ENCODE peak calls at places on chromosome 6, in ten cellular contexts. B, I, D, F, X, J, O, K, Z and C are unnamed samples.

GRCh38 chr6:13478525-13478962 is 8.9 kb downstream of the GFOD1 start:
- DNase-seq in F (no peak), I (no peak), B (no peak), O (no peak), K (no peak), D (no peak), Z (no peak), X (no peak), J (no peak), C (no peak)

GRCh38 chr6:47721189-47721588 is 22.8 kb downstream of the ADGRF4 start:
- DNase-seq in D (no peak), J (no peak), F (no peak), I (no peak), O (no peak), X (no peak), Z (no peak), K (no peak), B (no peak), C (no peak)

GRCh38 chr6:122726649-122727048 is 52.9 kb upstream of the FABP7 start:
- DNase-seq in X (no peak), Z (no peak), K (peak), D (no peak), J (no peak), I (no peak), O (no peak), B (peak), F (no peak), C (no peak)

GRCh38 chr6:121608270-121608669 is 172.8 kb downstream of the GJA1 start:
- DNase-seq in O (no peak), B (peak), F (no peak), D (peak), I (no peak), K (no peak), X (peak), J (no peak), Z (no peak), C (no peak)

GRCh38 chr6:73854998-73855718 is 159.2 kb downstream of the CD109 start:
- DNase-seq in X (no peak), B (peak), I (no peak), O (no peak), Z (no peak), K (peak), D (peak), F (no peak), J (no peak), C (no peak)

GRCh38 chr6:15441982-15442381 is 196.1 kb downstream of the JARID2 start:
- DNase-seq in I (no peak), B (no peak), X (no peak), J (no peak), F (no peak), D (no peak), Z (no peak), K (no peak), O (no peak), C (no peak)

GRCh38 chr6:7705483-7705882 is 20.4 kb upstream of the BMP6 start:
- DNase-seq in Z (no peak), D (no peak), F (no peak), J (no peak), B (no peak), O (no peak), K (no peak), X (no peak), I (no peak), C (no peak)

GRCh38 chr6:42304313-42304712 is 86.7 kb upstream of the MRPS10 start:
- DNase-seq in F (no peak), I (no peak), Z (no peak), B (no peak), J (no peak), X (no peak), K (no peak), O (no peak), D (no peak), C (no peak)

GRCh38 chr6:157962601-157963084 is 19.0 kb upstream of the SYNJ2 start:
- DNase-seq in D (no peak), J (no peak), F (no peak), K (no peak), Z (no peak), X (no peak), I (no peak), B (peak), O (no peak), C (no peak)

GRCh38 chr6:41286544-41287346 is at the start of gene TREM1:
- DNase-seq in K (no peak), J (peak), I (no peak), D (peak), Z (peak), O (no peak), F (peak), X (no peak), B (peak), C (no peak)

GRCh38 chr6:14454467-14454763 is 336.8 kb downstream of the CD83 start:
- DNase-seq in J (no peak), K (no peak), X (no peak), B (no peak), D (no peak), O (no peak), F (no peak), Z (no peak), I (no peak), C (no peak)

GRCh38 chr6:1614767-1615650 is 5.3 kb downstream of the FOXC1 start:
- DNase-seq in O (no peak), I (no peak), B (no peak), Z (no peak), D (no peak), F (no peak), J (no peak), K (peak), X (no peak), C (peak)

GRCh38 chr6:148466158-148466557 is 123.5 kb downstream of the SASH1 start:
- DNase-seq in F (no peak), D (no peak), B (no peak), K (no peak), O (no peak), I (no peak), Z (no peak), J (no peak), X (no peak), C (no peak)

GRCh38 chr6:169984181-169985120 is 233.0 kb downstream of the ERMARD start:
- DNase-seq in F (peak), B (no peak), J (peak), I (no peak), K (no peak), O (no peak), Z (peak), X (no peak), D (no peak), C (peak)

GRCh38 chr6:34515473-34516387 is 40.4 kb downstream of the SPDEF start:
- DNase-seq in J (peak), F (peak), X (no peak), B (no peak), K (no peak), I (no peak), O (no peak), D (no peak), Z (no peak), C (no peak)

GRCh38 chr6:127980996-127981395 is 80.1 kb upstream of the THEMIS start:
- DNase-seq in D (no peak), J (no peak), K (no peak), F (no peak), B (no peak), O (no peak), Z (no peak), X (no peak), I (no peak), C (no peak)

GRCh38 chr6:111721677-111722219 is 116.1 kb upstream of the TRAF3IP2 start:
- DNase-seq in I (no peak), F (no peak), J (no peak), D (peak), B (peak), K (peak), Z (no peak), X (no peak), O (peak), C (peak)

GRCh38 chr6:137541531-137541930 is 47.3 kb upstream of the OLIG3 start:
- DNase-seq in K (no peak), I (no peak), O (no peak), Z (no peak), X (no peak), D (no peak), B (no peak), F (no peak), J (no peak), C (no peak)

GRCh38 chr6:44831002-44831610 is 443.6 kb downstream of the CDC5L start:
- DNase-seq in K (peak), X (no peak), I (no peak), Z (no peak), B (no peak), F (no peak), D (no peak), O (no peak), J (no peak), C (no peak)

GRCh38 chr6:75331134-75331533 is 46.5 kb upstream of the TMEM30A start:
- DNase-seq in I (no peak), X (no peak), D (peak), J (no peak), B (peak), Z (no peak), K (no peak), F (no peak), O (no peak), C (no peak)

GRCh38 chr6:33264015-33264414 is 7.7 kb downstream of the VPS52 start:
- DNase-seq in B (no peak), D (no peak), J (no peak), K (no peak), Z (no peak), F (no peak), O (no peak), X (no peak), I (no peak), C (no peak)

GRCh38 chr6:56246941-56247653 is at the start of gene COL21A1:
- DNase-seq in O (peak), I (no peak), D (no peak), K (peak), X (no peak), B (no peak), Z (peak), J (peak), F (peak), C (peak)

GRCh38 chr6:148432405-148433195 is 90.0 kb downstream of the SASH1 start:
- DNase-seq in I (no peak), F (no peak), K (no peak), B (no peak), O (no peak), D (no peak), X (no peak), J (no peak), Z (no peak), C (no peak)

GRCh38 chr6:46491789-46492547 is 719 bp upstream of the RCAN2 start:
- DNase-seq in D (no peak), X (no peak), O (peak), J (peak), F (peak), K (peak), Z (no peak), B (peak), I (no peak), C (peak)

GRCh38 chr6:69915346-69915745 is 49.0 kb downstream of the COL19A1 start:
- DNase-seq in X (no peak), F (no peak), D (no peak), K (no peak), Z (no peak), B (no peak), I (no peak), J (no peak), O (no peak), C (no peak)

GRCh38 chr6:43966374-43966658 is 160.9 kb downstream of the MRPL14 start:
- DNase-seq in J (no peak), F (no peak), K (no peak), X (no peak), O (no peak), Z (no peak), B (peak), I (no peak), D (no peak), C (no peak)

DNA sequence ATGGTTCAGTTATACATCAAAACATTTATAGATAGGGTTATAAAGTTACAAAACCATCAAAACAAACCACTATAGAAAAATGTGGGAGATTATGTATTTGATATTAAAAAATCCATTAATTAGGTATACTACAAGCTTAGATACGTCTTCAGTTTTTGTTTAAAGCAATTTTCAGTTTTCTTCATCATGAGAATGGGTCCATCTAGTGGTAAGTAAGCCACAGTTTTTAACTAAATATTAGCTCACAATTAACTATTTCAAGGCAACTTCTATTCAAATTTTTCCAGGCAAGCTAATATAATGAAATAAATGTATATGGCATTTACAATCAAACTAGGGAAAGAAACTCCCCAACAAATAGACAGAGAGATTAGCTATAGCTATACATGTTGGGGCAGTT is 44.4 kb downstream of the RNGTT start:
- DNase-seq in Z (no peak), B (no peak), O (no peak), I (no peak), K (no peak), X (no peak), J (no peak), D (no peak), F (no peak), C (no peak)
- TF ChIP-seq CTCF in Z (no peak), B (peak), O (no peak), I (no peak), K (no peak), X (peak), J (no peak), D (no peak), F (no peak), C (peak)

GRCh38 chr6:159723259-159723658 is 4.0 kb upstream of the WTAP start:
- DNase-seq in X (no peak), J (no peak), B (no peak), F (no peak), O (no peak), I (no peak), K (no peak), D (no peak), Z (no peak), C (no peak)

GRCh38 chr6:159722655-159723054 is 4.7 kb upstream of the WTAP start:
- DNase-seq in X (no peak), F (no peak), J (no peak), B (no peak), D (no peak), O (no peak), K (no peak), I (no peak), Z (no peak), C (no peak)

GRCh38 chr6:159718634-159719033 is 8.7 kb upstream of the WTAP start:
- DNase-seq in X (no peak), Z (no peak), K (no peak), I (no peak), D (no peak), F (no peak), J (no peak), B (no peak), O (no peak), C (no peak)

GRCh38 chr6:159719287-159719686 is 8.0 kb upstream of the WTAP start:
- DNase-seq in J (no peak), K (no peak), Z (no peak), D (no peak), I (no peak), X (no peak), O (no peak), B (no peak), F (no peak), C (no peak)

DNA sequence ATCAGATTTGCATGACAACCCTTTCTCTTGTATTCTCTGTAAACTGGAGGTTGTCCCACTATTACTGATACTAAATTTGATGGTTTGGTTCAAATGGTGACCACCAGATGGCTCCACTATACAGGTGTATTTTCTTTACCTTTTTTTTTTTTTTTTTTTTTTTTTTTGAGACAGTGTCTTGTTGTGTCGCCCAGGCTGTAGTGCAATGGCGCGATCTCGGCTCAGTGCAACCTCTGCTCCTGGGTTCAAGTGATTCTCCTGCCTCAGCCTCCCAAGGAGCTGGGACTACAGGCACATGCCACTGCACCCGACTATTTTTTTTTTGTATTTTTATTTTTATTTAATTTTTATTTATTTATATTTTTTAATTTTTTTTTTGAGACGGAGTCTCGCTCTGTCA is 6.6 kb upstream of the WTAP start:
- DNase-seq in X (no peak), O (no peak), Z (no peak), F (no peak), I (no peak), K (no peak), J (no peak), D (no peak), B (peak), C (no peak)
- TF ChIP-seq CTCF in X (peak), O (peak), Z (no peak), F (peak), I (peak), K (peak), J (peak), D (no peak), B (peak), C (peak)

DNA sequence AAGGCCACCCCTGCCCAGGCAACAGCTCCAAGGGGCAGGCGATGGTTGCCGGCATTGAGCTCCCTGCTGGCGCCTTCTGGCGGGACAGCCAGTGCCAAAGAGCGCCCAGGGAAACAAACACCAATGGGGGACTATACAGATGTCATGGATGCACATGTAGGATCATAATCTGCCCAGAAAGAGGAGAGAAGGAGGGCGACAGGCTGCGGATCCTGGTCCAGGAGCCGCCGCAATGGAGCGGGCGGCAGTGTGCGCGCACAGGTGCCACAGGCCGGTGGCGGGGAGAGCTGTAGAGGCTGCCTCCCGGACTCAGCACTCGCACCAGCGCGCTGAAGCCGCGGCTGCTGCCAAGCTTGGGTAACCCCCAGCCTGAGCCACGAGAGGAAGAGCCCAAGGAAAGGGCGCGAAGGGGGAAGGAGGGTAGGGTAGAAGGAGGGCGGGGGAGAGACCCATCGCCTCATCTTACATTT is 418 bp upstream of the FUT9 start:
- DNase-seq in B (no peak), J (no peak), O (no peak), X (no peak), Z (no peak), F (no peak), D (no peak), K (peak), I (no peak), C (peak)
- TF ChIP-seq CTCF in B (no peak), J (no peak), O (no peak), X (no peak), Z (no peak), F (no peak), D (no peak), K (no peak), I (no peak), C (no peak)

DNA sequence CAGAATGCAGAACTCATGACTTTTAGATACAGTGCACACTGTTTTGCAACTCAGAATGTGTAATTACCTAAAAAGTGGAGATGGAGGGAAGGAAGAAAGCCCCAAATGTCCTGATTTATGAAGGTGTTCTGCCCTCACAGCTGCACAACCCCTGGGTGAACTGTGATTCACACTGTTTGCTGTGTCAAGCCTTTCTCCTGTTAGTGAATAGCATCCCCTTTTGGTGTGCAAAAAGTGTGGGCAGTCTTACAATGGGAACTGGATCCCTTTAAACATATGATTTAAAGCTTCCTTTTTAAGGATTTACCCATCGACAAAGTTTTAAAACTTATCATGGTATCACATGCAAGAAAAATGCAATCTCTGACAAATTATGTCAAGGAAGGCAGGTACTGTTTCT is 633.4 kb upstream of the EPHA7 start:
- DNase-seq in D (no peak), Z (no peak), J (no peak), I (no peak), B (peak), K (no peak), O (no peak), X (peak), F (no peak), C (no peak)
- TF ChIP-seq CTCF in D (no peak), Z (no peak), J (no peak), I (no peak), B (no peak), K (no peak), O (no peak), X (peak), F (no peak), C (no peak)